ENCODE peak calls at places on chromosomes 3 and 15, in ten cellular contexts. Q, F, R, G, V, E, U, O, T and L are unnamed samples.

GRCh38 chr3:160224256-160224655 is 966 bp upstream of the C3orf80 start:
- DNase-seq in U (no peak), V (no peak), T (no peak), O (peak; percentile 66), R (no peak), E (no peak), F (no peak), G (no peak), Q (no peak), L (no peak)

GRCh38 chr3:24640330-24640877 is 145.8 kb upstream of the THRB start:
- DNase-seq in T (peak; percentile 41), F (no peak), V (no peak), E (peak; percentile 67), G (no peak), O (no peak), U (no peak), R (peak; percentile 60), Q (no peak), L (no peak)

GRCh38 chr3:82000773-82001172 is 239.3 kb upstream of the GBE1 start:
- DNase-seq in U (no peak), V (no peak), O (no peak), Q (no peak), E (peak; percentile 82), G (no peak), T (no peak), F (no peak), R (no peak), L (no peak)

GRCh38 chr3:164465172-164465571 is 613.1 kb downstream of the SI start:
- DNase-seq in V (no peak), O (no peak), Q (no peak), R (peak; percentile 20), E (no peak), U (no peak), F (peak; percentile 1), G (no peak), T (peak; percentile 91), L (no peak)

GRCh38 chr3:48402281-48402732 is 27.6 kb downstream of the PLXNB1 start:
- DNase-seq in T (peak; percentile 90), R (peak; percentile 95), F (peak; percentile 92), E (no peak), Q (no peak), O (peak; percentile 87), U (no peak), V (no peak), G (no peak), L (peak; percentile 32)

GRCh38 chr3:53729130-53729529 is 117.1 kb downstream of the CHDH start:
- DNase-seq in G (no peak), E (no peak), V (no peak), U (no peak), R (no peak), T (no peak), Q (no peak), F (no peak), O (no peak), L (no peak)

GRCh38 chr3:194270627-194271458 is 80.3 kb downstream of the CPN2 start:
- DNase-seq in T (no peak), F (no peak), G (no peak), V (no peak), Q (no peak), U (no peak), O (peak; percentile 97), E (peak; percentile 27), R (peak; percentile 39), L (no peak)

GRCh38 chr3:188230962-188231361 is 77.0 kb downstream of the LPP start:
- DNase-seq in F (peak; percentile 75), G (no peak), T (peak; percentile 82), V (no peak), E (no peak), O (no peak), Q (no peak), R (peak; percentile 28), U (no peak), L (no peak)

GRCh38 chr15:62083168-62084154 is 16.7 kb downstream of the C2CD4A start:
- DNase-seq in T (no peak), O (no peak), Q (no peak), R (no peak), G (no peak), V (no peak), E (peak; percentile 97), U (no peak), F (no peak), L (no peak)

GRCh38 chr15:42921049-42921731 is 612 bp upstream of the TTBK2 start:
- DNase-seq in T (peak; percentile 54), R (no peak), F (peak; percentile 8), U (no peak), O (peak; percentile 79), E (peak; percentile 53), V (peak; percentile 29), Q (peak; percentile 36), G (peak; percentile 35), L (no peak)

GRCh38 chr3:144105542-144105941 is 133.9 kb downstream of the DIPK2A start:
- DNase-seq in Q (no peak), E (peak; percentile 13), R (no peak), T (no peak), V (no peak), U (no peak), G (no peak), F (no peak), O (no peak), L (no peak)

GRCh38 chr3:41199866-41200668 is 762 bp downstream of the CTNNB1 start:
- DNase-seq in R (peak; percentile 34), U (no peak), V (peak; percentile 53), O (peak; percentile 63), Q (peak; percentile 12), E (peak; percentile 66), G (peak; percentile 7), T (peak; percentile 55), F (no peak), L (no peak)

GRCh38 chr3:122797291-122797690 is 2.4 kb downstream of the SLC49A4 start:
- DNase-seq in T (no peak), Q (no peak), R (no peak), E (no peak), U (no peak), V (no peak), G (no peak), O (no peak), F (peak; percentile 8), L (no peak)

GRCh38 chr15:62391565-62392262 is 226.6 kb upstream of the C2CD4B start:
- DNase-seq in E (peak; percentile 62), G (no peak), U (no peak), Q (no peak), V (no peak), O (peak; percentile 87), R (peak; percentile 35), T (peak; percentile 57), F (peak; percentile 34), L (no peak)

GRCh38 chr3:58065700-58066167 is 57.5 kb downstream of the FLNB start:
- DNase-seq in Q (no peak), T (no peak), O (no peak), E (peak; percentile 91), G (no peak), F (no peak), R (no peak), V (no peak), U (no peak), L (peak; percentile 79)

GRCh38 chr3:172984938-172985337 is 156.1 kb downstream of the SPATA16 start:
- DNase-seq in E (no peak), G (no peak), F (no peak), O (no peak), R (no peak), Q (no peak), T (no peak), U (no peak), V (no peak), L (no peak)

GRCh38 chr15:100560323-100560722 is 31.6 kb upstream of the CERS3 start:
- DNase-seq in R (no peak), U (no peak), V (no peak), E (no peak), O (no peak), T (no peak), Q (no peak), G (no peak), F (no peak), L (no peak)

GRCh38 chr15:65379986-65380385 is 2.2 kb upstream of the IGDCC3 start:
- DNase-seq in Q (no peak), T (no peak), O (no peak), F (no peak), V (no peak), R (no peak), U (no peak), E (no peak), G (no peak), L (no peak)

GRCh38 chr3:184737063-184737462 is 25.2 kb upstream of the MAGEF1 start:
- DNase-seq in T (no peak), U (no peak), Q (no peak), E (no peak), V (no peak), O (no peak), R (peak; percentile 38), F (no peak), G (no peak), L (no peak)

GRCh38 chr3:42120866-42121265 is 29.7 kb downstream of the TRAK1 start:
- DNase-seq in G (no peak), E (peak; percentile 56), F (peak; percentile 33), V (no peak), T (peak; percentile 3), R (peak; percentile 46), U (no peak), O (no peak), Q (no peak), L (no peak)

GRCh38 chr3:127915115-127915936 is at the start of gene KBTBD12:
- DNase-seq in Q (no peak), U (no peak), F (no peak), V (no peak), O (peak; percentile 90), R (no peak), E (no peak), G (no peak), T (no peak), L (no peak)